ENCODE peak calls at places on chromosomes 16 and 17, in four cellular contexts. B is tibial artery, J is aorta, K is substantia nigra. W is an unnamed sample.

GRCh38 chr17:61803216-61803615 is 60.1 kb downstream of the BRIP1 start:
- DNase-seq in J (no peak), B (no peak), K (no peak), W (no peak)

GRCh38 chr16:29984764-29985147 is 10.7 kb downstream of the HIRIP3 start:
- DNase-seq in B (no peak), J (no peak), K (no peak), W (no peak)

GRCh38 chr16:66523861-66524354 is 26.0 kb downstream of the TK2 start:
- DNase-seq in B (no peak), J (no peak), K (no peak), W (no peak)

GRCh38 chr16:69399361-69399760 is 13.6 kb upstream of the TERF2 start:
- DNase-seq in J (no peak), K (no peak), B (no peak), W (no peak)

GRCh38 chr16:89723279-89724250 is 2.2 kb downstream of the ZNF276 start:
- DNase-seq in J (no peak), B (no peak), K (peak; percentile 94), W (peak; percentile 70)

GRCh38 chr17:39400547-39401411 is 647 bp downstream of the FBXL20 start:
- DNase-seq in B (peak; percentile 70), J (peak; percentile 55), K (peak; percentile 42), W (peak; percentile 30)

GRCh38 chr16:69833791-69834282 is 71.7 kb downstream of the WWP2 start:
- DNase-seq in J (no peak), B (no peak), K (no peak), W (no peak)

GRCh38 chr16:75377971-75378386 is 55.3 kb downstream of the CFDP1 start:
- DNase-seq in J (no peak), K (no peak), B (no peak), W (no peak)

GRCh38 chr16:71479420-71479819 is 9.7 kb downstream of the ZNF19 start:
- DNase-seq in J (no peak), B (no peak), K (no peak), W (no peak)

GRCh38 chr17:68512247-68512966 is at the start of gene PRKAR1A:
- DNase-seq in B (peak; percentile 95), J (peak; percentile 97), K (peak; percentile 96), W (peak; percentile 94)

GRCh38 chr16:88009566-88010342 is 58.5 kb downstream of the BANP start:
- DNase-seq in J (no peak), K (no peak), B (no peak), W (no peak)

GRCh38 chr16:30977502-30977901 is 7.5 kb upstream of the HSD3B7 start:
- DNase-seq in K (no peak), B (no peak), J (no peak), W (no peak)

GRCh38 chr16:24409045-24409444 is 130.3 kb upstream of the RBBP6 start:
- DNase-seq in K (no peak), B (no peak), J (no peak), W (no peak)

GRCh38 chr16:88533381-88533831 is 36.8 kb upstream of the ZC3H18 start:
- DNase-seq in J (no peak), B (no peak), K (peak; percentile 51), W (no peak)

GRCh38 chr16:78562650-78563049 is 463.2 kb downstream of the WWOX start:
- DNase-seq in J (no peak), B (no peak), K (no peak), W (no peak)

GRCh38 chr16:68658258-68658973 is 13.3 kb downstream of the CDH3 start:
- DNase-seq in J (no peak), K (no peak), B (no peak), W (no peak)

GRCh38 chr17:66549312-66549705 is 246.9 kb downstream of the PRKCA start:
- DNase-seq in J (no peak), K (no peak), B (no peak), W (no peak)

GRCh38 chr16:1903845-1904820 is 14.1 kb downstream of the HS3ST6 start:
- DNase-seq in K (no peak), B (no peak), J (no peak), W (no peak)

GRCh38 chr16:67674851-67675578 is 8.4 kb downstream of the C16orf86 start:
- DNase-seq in J (no peak), B (no peak), K (no peak), W (no peak)

GRCh38 chr16:66848172-66848571 is 4.0 kb downstream of the CA7 start:
- DNase-seq in B (no peak), J (no peak), K (no peak), W (no peak)

GRCh38 chr17:6667516-6667915 is 16.0 kb downstream of the C17orf100 start:
- DNase-seq in B (no peak), J (no peak), K (no peak), W (no peak)

GRCh38 chr17:45034599-45034998 is 16.8 kb downstream of the DCAKD start:
- DNase-seq in B (no peak), K (no peak), J (no peak), W (no peak)

GRCh38 chr17:19744922-19745757 is 3.0 kb downstream of the ALDH3A1 start:
- DNase-seq in J (peak; percentile 95), B (peak; percentile 96), K (peak; percentile 86), W (peak; percentile 93)

GRCh38 chr17:42333053-42333452 is 44.8 kb downstream of the STAT5A start:
- DNase-seq in J (no peak), B (no peak), K (no peak), W (no peak)

GRCh38 chr17:79707931-79708891 is 22.5 kb upstream of the ENPP7 start:
- DNase-seq in J (no peak), B (no peak), K (peak; percentile 23), W (peak; percentile 30)

GRCh38 chr17:39134878-39135277 is 16.6 kb downstream of the PLXDC1 start:
- DNase-seq in B (no peak), J (no peak), K (no peak), W (no peak)

GRCh38 chr17:2074919-2075318 is 20.0 kb downstream of the HIC1 start:
- DNase-seq in B (no peak), J (no peak), K (no peak), W (no peak)

GRCh38 chr17:2076461-2076984 is 21.6 kb downstream of the HIC1 start:
- DNase-seq in J (no peak), K (no peak), B (no peak), W (no peak)

GRCh38 chr17:2081564-2081963 is 26.7 kb downstream of the HIC1 start:
- DNase-seq in K (no peak), B (no peak), J (no peak), W (no peak)

GRCh38 chr17:2075336-2076056 is 20.6 kb downstream of the HIC1 start:
- DNase-seq in B (no peak), K (no peak), J (peak; percentile 63), W (peak; percentile 58)

GRCh38 chr17:2077040-2077439 is 22.1 kb downstream of the HIC1 start:
- DNase-seq in J (no peak), K (no peak), B (no peak), W (no peak)
- H3K27ac ChIP-seq in J (no peak overlapping the region), K (no peak overlapping the region), B (no peak overlapping the region), W (peak overlapping the region; percentile 87)

DNA sequence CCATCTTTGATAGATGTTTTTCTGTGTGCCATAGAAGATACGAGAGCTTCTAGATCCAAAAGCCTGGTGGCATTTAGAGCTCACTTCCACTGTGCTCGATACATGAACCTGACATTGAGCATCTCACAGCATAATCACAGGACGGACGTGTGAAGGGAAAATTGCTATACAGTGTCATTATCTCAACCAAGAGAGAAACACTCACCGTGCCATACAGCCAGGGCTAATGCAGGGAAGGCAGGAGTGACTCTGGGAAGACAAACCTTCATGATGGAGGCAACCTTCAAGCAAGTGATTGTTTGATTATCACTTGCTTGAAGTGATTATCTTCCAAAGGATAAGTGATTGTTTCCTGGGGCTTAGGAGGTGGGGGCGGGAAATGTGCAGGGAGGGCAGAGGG is 218.2 kb upstream of the HSBP1 start:
- DNase-seq in J (no peak), K (no peak), B (no peak), W (no peak)
- H3K27ac ChIP-seq in J (no peak overlapping the region), K (no peak overlapping the region), B (no peak overlapping the region), W (no peak overlapping the region)

DNA sequence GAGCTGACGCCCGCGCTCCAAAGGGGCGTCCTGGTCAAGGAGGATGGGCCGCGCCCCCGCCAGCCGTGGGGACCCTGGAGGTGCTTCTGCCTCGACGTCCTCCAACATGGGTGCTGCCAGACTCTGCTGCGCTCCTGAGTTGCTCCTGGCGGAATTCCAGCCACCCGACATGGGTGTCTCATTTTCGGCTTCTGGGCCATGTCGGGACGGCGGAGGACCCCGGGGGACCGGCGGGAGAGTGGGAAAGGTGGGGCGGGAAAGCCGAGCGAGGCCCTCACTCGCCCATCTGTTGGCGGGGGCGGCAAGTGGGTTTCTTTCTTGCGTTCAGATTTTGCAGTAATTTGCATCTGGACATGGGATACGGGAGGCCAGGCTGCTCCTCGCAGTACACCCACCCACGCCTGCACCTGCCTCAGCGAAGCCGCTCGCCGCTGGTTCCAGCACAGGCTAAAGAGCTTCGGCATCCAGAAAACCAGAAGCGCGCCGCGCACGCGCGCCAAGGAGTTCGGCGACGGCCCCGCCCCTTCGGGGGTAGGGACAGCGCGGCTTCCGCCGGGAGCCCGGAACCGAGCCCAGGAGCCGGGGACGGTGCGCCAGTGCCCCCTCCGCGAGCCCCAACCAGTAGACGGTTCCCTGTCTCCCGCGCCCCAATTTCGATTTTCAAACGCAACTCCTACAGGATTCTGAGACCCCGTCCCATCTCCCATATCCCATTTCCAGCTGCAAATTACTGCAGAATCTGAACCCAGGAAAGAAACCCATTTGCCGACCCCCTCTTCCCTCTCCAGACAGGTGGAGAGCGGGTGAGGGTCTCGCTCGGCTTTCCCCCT is at the start of gene ARMC7:
- DNase-seq in J (peak; percentile 94), B (peak; percentile 95), K (peak; percentile 86), W (peak; percentile 95)
- H3K27ac ChIP-seq in J (no peak within 1 kb of the TSS), B (peak within 1 kb of the TSS; percentile 74), K (peak within 1 kb of the TSS; percentile 38), W (peak within 1 kb of the TSS; percentile 86)

GRCh38 chr17:69572747-69573146 is 158.2 kb downstream of the MAP2K6 start:
- DNase-seq in B (no peak), J (no peak), K (no peak), W (no peak)
- H3K27ac ChIP-seq in B (no peak overlapping the region), J (no peak overlapping the region), K (no peak overlapping the region), W (no peak overlapping the region)

GRCh38 chr16:57801856-57802634 is at the start of gene KIFC3:
- DNase-seq in B (peak; percentile 92), K (peak; percentile 81), J (peak; percentile 94), W (peak; percentile 91)

GRCh38 chr16:57804111-57804837 is 2.0 kb upstream of the KIFC3 start:
- DNase-seq in K (no peak), B (no peak), J (no peak), W (no peak)

GRCh38 chr16:57801098-57801855 is 1.0 kb downstream of the KIFC3 start:
- DNase-seq in J (no peak), B (no peak), K (no peak), W (no peak)

GRCh38 chr16:57803413-57803990 is 1.2 kb upstream of the KIFC3 start:
- DNase-seq in J (no peak), K (no peak), B (no peak), W (peak; percentile 67)

GRCh38 chr16:57802635-57803412 is 533 bp upstream of the KIFC3 start:
- DNase-seq in K (peak; percentile 80), B (no peak), J (no peak), W (peak; percentile 30)
- H3K27ac ChIP-seq in K (peak overlapping the region; percentile 81), B (peak overlapping the region; percentile 83), J (peak overlapping the region; percentile 38), W (peak overlapping the region; percentile 96)